ENCODE peak calls at places on chromosomes 3 and 15, in nine cellular contexts. H is Peyer's patch, M is psoas muscle, I is H1, W is lung, C is stomach, K is GM23338, D is heart left ventricle, A is tibial artery. S is an unnamed sample.

GRCh38 chr3:173275740-173276139 is 121.8 kb upstream of the NLGN1 start:
- DNase-seq in C (no peak), M (no peak), A (no peak), D (no peak), W (no peak), I (no peak), H (no peak), K (peak; percentile 72), S (no peak)

GRCh38 chr3:133384331-133385027 is 15.4 kb upstream of the BFSP2 start:
- DNase-seq in H (peak; percentile 56), K (peak; percentile 87), I (peak; percentile 80), A (no peak), W (peak; percentile 54), D (peak; percentile 55), M (peak; percentile 40), C (peak; percentile 70), S (no peak)

GRCh38 chr3:106215047-106215446 is 346.2 kb upstream of the CBLB start:
- DNase-seq in A (no peak), D (no peak), W (no peak), I (no peak), C (no peak), H (no peak), M (no peak), K (no peak), S (no peak)

GRCh38 chr3:61848885-61849284 is 287.5 kb downstream of the PTPRG start:
- DNase-seq in W (no peak), H (no peak), A (no peak), K (no peak), I (no peak), D (peak; percentile 64), C (no peak), M (no peak), S (no peak)

GRCh38 chr3:183253364-183253960 is 409 bp downstream of the B3GNT5 start:
- DNase-seq in M (peak; percentile 80), H (peak; percentile 68), I (peak; percentile 71), D (peak; percentile 80), W (peak; percentile 74), C (peak; percentile 79), K (no peak), A (peak; percentile 84), S (no peak)

GRCh38 chr3:106068386-106068785 is 199.6 kb upstream of the CBLB start:
- DNase-seq in C (no peak), I (no peak), M (no peak), D (no peak), H (no peak), K (no peak), W (no peak), A (no peak), S (no peak)

GRCh38 chr3:44323341-44323955 is 15.1 kb upstream of the TCAIM start:
- DNase-seq in M (peak; percentile 42), H (peak; percentile 83), A (peak; percentile 71), I (peak; percentile 54), W (no peak), C (peak; percentile 81), D (peak; percentile 59), K (peak; percentile 76), S (no peak)

GRCh38 chr3:41018841-41019240 is 180.5 kb upstream of the CTNNB1 start:
- DNase-seq in D (no peak), K (no peak), I (no peak), M (no peak), W (no peak), C (no peak), A (no peak), H (no peak), S (no peak)

GRCh38 chr15:35306361-35306981 is 221.4 kb upstream of the NANOGP8 start:
- DNase-seq in I (no peak), D (no peak), H (peak; percentile 58), M (no peak), C (no peak), K (peak; percentile 10), A (no peak), W (no peak), S (no peak)

GRCh38 chr3:127794402-127794801 is 27.9 kb downstream of the MGLL start:
- DNase-seq in M (no peak), I (no peak), K (no peak), D (no peak), H (no peak), W (no peak), A (no peak), C (no peak), S (no peak)

GRCh38 chr3:141539441-141540187 is 52.8 kb downstream of the RASA2 start:
- DNase-seq in D (no peak), W (no peak), K (no peak), C (no peak), M (no peak), A (no peak), I (no peak), H (no peak), S (no peak)

GRCh38 chr3:141540531-141540930 is 53.7 kb downstream of the RASA2 start:
- DNase-seq in C (no peak), H (no peak), I (no peak), D (no peak), K (no peak), A (no peak), W (no peak), M (no peak), S (no peak)

GRCh38 chr3:141542202-141542959 is 55.6 kb downstream of the RASA2 start:
- DNase-seq in I (no peak), K (no peak), W (no peak), D (no peak), C (no peak), M (no peak), H (no peak), A (no peak), S (no peak)

GRCh38 chr3:141544697-141545096 is 57.9 kb downstream of the RASA2 start:
- DNase-seq in W (no peak), C (no peak), D (no peak), K (no peak), H (no peak), M (no peak), I (no peak), A (no peak), S (no peak)

DNA sequence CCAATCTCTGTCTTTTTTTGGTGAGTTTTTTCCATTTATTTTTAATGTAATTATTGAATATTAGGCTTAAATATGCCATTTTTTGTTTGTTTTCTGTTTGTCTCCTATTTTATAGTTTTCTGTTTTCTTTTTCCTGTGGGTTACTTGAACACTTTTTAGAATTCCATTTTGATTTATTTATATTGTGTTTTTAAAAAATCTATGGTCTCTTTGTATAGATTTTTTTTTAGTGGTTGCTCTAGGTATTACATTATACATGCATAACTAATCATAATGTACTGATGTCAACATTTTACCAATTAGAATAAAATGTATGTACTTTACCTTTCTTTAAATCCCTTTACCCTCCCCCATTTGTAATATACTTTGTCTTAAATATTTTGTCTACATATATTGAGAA is 56.2 kb downstream of the RASA2 start:
- DNase-seq in W (no peak), D (no peak), I (no peak), A (no peak), K (no peak), H (no peak), C (no peak), M (no peak), S (no peak)
- TF ChIP-seq CTCF in W (no peak), D (peak; percentile 62), I (no peak), A (no peak), K (no peak), H (no peak), C (no peak), M (no peak), S (no peak)

GRCh38 chr3:30895329-30895728 is 868 bp upstream of the GADL1 start:
- DNase-seq in C (no peak), K (peak; percentile 71), W (no peak), I (no peak), H (no peak), A (no peak), M (no peak), D (no peak), S (no peak)
- H3K27ac ChIP-seq in C (no peak overlapping the region), K (no peak overlapping the region), W (no peak overlapping the region), I (no peak overlapping the region), H (no peak overlapping the region), A (no peak overlapping the region), M (peak overlapping the region; percentile 79), D (no peak overlapping the region), S (no peak overlapping the region)

DNA sequence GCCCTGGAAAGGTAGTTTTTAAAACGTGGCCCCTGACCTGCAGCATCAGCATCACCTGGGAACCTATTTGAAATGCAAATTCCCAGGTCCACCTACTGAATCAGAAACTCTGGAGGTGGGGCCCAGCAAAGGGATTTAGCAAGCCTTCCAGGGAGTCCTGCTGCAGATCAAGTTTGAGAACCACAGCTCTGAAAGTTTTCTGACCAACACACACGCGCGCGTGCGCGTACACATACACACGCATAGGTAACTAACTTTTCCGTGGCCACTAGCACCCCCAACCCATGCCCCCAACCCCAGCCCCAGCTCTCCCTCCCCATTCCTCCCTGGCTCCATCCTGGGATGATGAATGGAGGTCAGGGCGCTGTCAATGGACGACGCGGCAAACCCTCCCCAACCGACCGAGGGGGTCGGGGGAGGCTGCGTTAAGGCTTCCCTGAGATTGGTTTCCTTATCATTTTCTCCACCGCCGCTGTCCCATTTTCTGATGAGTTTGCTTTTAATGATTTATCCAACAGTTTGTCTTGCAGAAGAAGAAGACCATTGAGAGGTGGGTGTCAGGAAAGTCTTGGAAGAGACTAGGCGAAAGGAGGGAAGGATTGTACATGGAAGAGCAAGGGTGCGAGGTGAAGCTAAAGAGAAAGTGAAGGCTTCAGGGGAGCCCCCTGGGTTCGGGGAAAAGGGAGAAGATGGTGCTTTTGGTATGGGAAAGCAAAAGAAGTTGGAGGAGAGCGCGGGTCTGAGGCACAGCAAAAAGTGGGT is 568 bp upstream of the BOC start:
- DNase-seq in M (no peak), K (peak; percentile 69), H (no peak), D (no peak), I (peak; percentile 65), C (no peak), A (no peak), W (no peak), S (no peak)
- H3K4me3 ChIP-seq in M (peak overlapping the region; percentile 70), K (peak overlapping the region; percentile 92), H (peak overlapping the region; percentile 43), D (peak overlapping the region; percentile 88), I (peak overlapping the region; percentile 86), C (peak overlapping the region; percentile 79), A (peak overlapping the region; percentile 67), W (peak overlapping the region; percentile 40), S (peak overlapping the region; percentile 65)

GRCh38 chr3:189911001-189911400 is 209.7 kb downstream of the P3H2 start:
- DNase-seq in A (no peak), W (no peak), H (no peak), K (no peak), I (no peak), D (no peak), M (no peak), C (no peak), S (no peak)

GRCh38 chr3:189909573-189909972 is 211.1 kb downstream of the P3H2 start:
- DNase-seq in D (no peak), K (no peak), W (no peak), M (no peak), I (no peak), C (no peak), H (no peak), A (no peak), S (no peak)

GRCh38 chr3:189909139-189909538 is 211.6 kb downstream of the P3H2 start:
- DNase-seq in C (no peak), I (no peak), D (no peak), K (no peak), H (no peak), A (no peak), M (no peak), W (no peak), S (no peak)

DNA sequence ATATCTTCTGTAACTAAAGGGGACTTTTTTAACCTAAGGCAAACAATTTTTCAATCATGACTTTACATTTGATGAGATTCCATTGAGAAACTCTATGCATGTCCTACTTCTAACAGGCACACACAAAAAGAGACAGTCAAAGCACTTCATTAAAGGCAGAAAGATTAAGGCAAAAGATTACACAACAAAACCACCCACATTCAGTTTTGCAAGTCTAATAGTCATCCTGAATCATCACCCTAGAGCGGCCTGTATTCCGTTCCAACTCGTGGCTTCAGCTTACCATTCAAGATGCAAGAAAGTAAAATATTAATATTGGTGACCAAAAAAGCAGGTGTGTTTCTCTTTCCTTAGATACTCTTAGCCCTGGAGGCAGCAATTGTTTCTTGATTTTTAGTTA is 205.9 kb downstream of the P3H2 start:
- DNase-seq in K (no peak), W (no peak), A (no peak), H (no peak), M (no peak), C (no peak), I (no peak), D (no peak), S (no peak)
- TF ChIP-seq CTCF in K (no peak), W (no peak), A (no peak), H (no peak), M (no peak), C (no peak), I (no peak), D (no peak), S (no peak)

S was measured in esophagus squamous epithelium.